ENCODE peak calls at places on chromosomes 16 and 17, in four cellular contexts. V is K562, H is Panc1, Z is HepG2. J is an unnamed sample.
A peak's percentile ranks its signal among the peaks of the same experiment; 100 is the strongest.

GRCh38 chr17:27974045-27974436 is 68.4 kb upstream of the NLK start:
- DNase-seq in H (no peak), V (no peak), Z (no peak), J (no peak)

GRCh38 chr16:82750078-82750477 is 123.3 kb downstream of the CDH13 start:
- DNase-seq in Z (no peak), H (no peak), V (no peak), J (no peak)

GRCh38 chr16:83390759-83391158 is 417.0 kb upstream of the HSBP1 start:
- DNase-seq in H (no peak), Z (no peak), V (no peak), J (no peak)

GRCh38 chr16:6573577-6573976 is 759.1 kb upstream of the RBFOX1 start:
- DNase-seq in H (no peak), V (no peak), Z (peak; percentile 2), J (no peak)

GRCh38 chr16:19299565-19299964 is 14.0 kb downstream of the CLEC19A start:
- DNase-seq in H (no peak), Z (no peak), V (no peak), J (no peak)

GRCh38 chr17:50184611-50185398 is 16.6 kb downstream of the COL1A1 start:
- DNase-seq in Z (no peak), V (peak; percentile 36), H (no peak), J (no peak)

GRCh38 chr16:88591577-88592021 is 21.4 kb downstream of the ZC3H18 start:
- DNase-seq in H (no peak), Z (no peak), V (no peak), J (no peak)

GRCh38 chr17:42463976-42464400 is 5.3 kb downstream of the ATP6V0A1 start:
- DNase-seq in H (no peak), V (no peak), Z (peak; percentile 84), J (no peak)

GRCh38 chr17:49995055-49995738 is at the start of gene DLX3:
- DNase-seq in V (no peak), Z (no peak), H (no peak), J (no peak)

GRCh38 chr17:74325743-74326379 is at the start of gene KIF19:
- DNase-seq in H (no peak), V (peak; percentile 94), Z (no peak), J (no peak)

GRCh38 chr16:19086322-19087199 is 19.1 kb downstream of the COQ7 start:
- DNase-seq in Z (peak; percentile 95), H (peak; percentile 89), V (peak; percentile 89), J (peak; percentile 90)

GRCh38 chr17:76879254-76879653 is 11.1 kb downstream of the MGAT5B start:
- DNase-seq in H (no peak), V (no peak), Z (no peak), J (no peak)

GRCh38 chr17:36657390-36657762 is 56.0 kb downstream of the MRM1 start:
- DNase-seq in V (no peak), H (no peak), Z (no peak), J (no peak)

GRCh38 chr16:61792194-61792904 is 243.9 kb downstream of the CDH8 start:
- DNase-seq in V (no peak), Z (no peak), H (peak; percentile 41), J (no peak)

GRCh38 chr17:48552453-48553189 is 7.7 kb upstream of the HOXB2 start:
- DNase-seq in H (no peak), Z (no peak), V (no peak), J (no peak)

GRCh38 chr17:43881758-43882505 is 25.4 kb downstream of the MPP2 start:
- DNase-seq in Z (no peak), H (no peak), V (peak; percentile 92), J (no peak)

GRCh38 chr17:8412089-8412488 is 14.5 kb upstream of the RNF222 start:
- DNase-seq in H (no peak), V (peak; percentile 43), Z (no peak), J (no peak)

GRCh38 chr16:79717324-79717848 is 116.8 kb upstream of the MAF start:
- DNase-seq in Z (no peak), H (no peak), V (no peak), J (no peak)

GRCh38 chr17:48254896-48255295 is 147.3 kb downstream of the SNX11 start:
- DNase-seq in Z (no peak), V (peak; percentile 42), H (no peak), J (no peak)

GRCh38 chr17:4001048-4001590 is 36.9 kb upstream of the ATP2A3 start:
- DNase-seq in Z (no peak), H (no peak), V (no peak), J (no peak)

GRCh38 chr16:56245197-56245596 is 53.9 kb downstream of the GNAO1 start:
- DNase-seq in H (no peak), Z (no peak), V (no peak), J (no peak)

GRCh38 chr16:88988980-88989791 is 12.2 kb upstream of the CBFA2T3 start:
- DNase-seq in H (no peak), Z (no peak), V (no peak), J (no peak)

GRCh38 chr17:78384479-78385175 is 6.2 kb downstream of the PGS1 start:
- DNase-seq in V (no peak), Z (no peak), H (no peak), J (no peak)

GRCh38 chr16:46822270-46822669 is 8.7 kb downstream of the C16orf87 start:
- DNase-seq in H (no peak), Z (no peak), V (no peak), J (no peak)

GRCh38 chr17:70588003-70588402 is 418.7 kb downstream of the KCNJ2 start:
- DNase-seq in V (no peak), H (no peak), Z (no peak), J (no peak)

GRCh38 chr17:9225305-9226101 is 204.2 kb downstream of the NTN1 start:
- DNase-seq in V (peak; percentile 10), Z (no peak), H (no peak), J (no peak)

GRCh38 chr17:32795339-32795979 is 81.5 kb downstream of the MYO1D start:
- DNase-seq in V (no peak), Z (no peak), H (no peak), J (no peak)

GRCh38 chr17:67528751-67529436 is 151.8 kb downstream of the PITPNC1 start:
- DNase-seq in H (peak; percentile 13), Z (peak; percentile 92), V (no peak), J (peak; percentile 84)

GRCh38 chr17:48559609-48560451 is 14.9 kb upstream of the HOXB2 start:
- DNase-seq in V (no peak), Z (no peak), H (no peak), J (no peak)

GRCh38 chr17:8939496-8940334 is 25.8 kb downstream of the PIK3R5 start:
- DNase-seq in V (no peak), H (no peak), Z (no peak), J (no peak)

GRCh38 chr17:77145635-77146632 is 5.2 kb downstream of the SEC14L1 start:
- DNase-seq in Z (peak; percentile 70), V (no peak), H (no peak), J (no peak)

GRCh38 chr16:81558444-81559175 is 114.0 kb downstream of the CMIP start:
- DNase-seq in V (peak; percentile 74), Z (peak; percentile 83), H (no peak), J (no peak)

GRCh38 chr16:71421911-71422310 is 19.9 kb downstream of the TLE7 start:
- DNase-seq in V (peak; percentile 71), Z (peak; percentile 58), H (no peak), J (peak; percentile 26)

GRCh38 chr17:47279062-47279801 is 25.6 kb downstream of the ITGB3 start:
- DNase-seq in V (peak; percentile 52), Z (no peak), H (no peak), J (no peak)

GRCh38 chr17:43570518-43570928 is 24.4 kb upstream of the ETV4 start:
- DNase-seq in Z (no peak), V (no peak), H (no peak), J (no peak)

GRCh38 chr17:35284955-35285354 is 42.1 kb downstream of the SLFN5 start:
- DNase-seq in Z (no peak), V (no peak), H (no peak), J (no peak)

GRCh38 chr16:13928644-13929043 is 8.7 kb downstream of the ERCC4 start:
- DNase-seq in H (no peak), Z (no peak), V (no peak), J (no peak)

GRCh38 chr16:13936596-13937081 is 16.7 kb downstream of the ERCC4 start:
- DNase-seq in V (no peak), Z (peak; percentile 36), H (no peak), J (no peak)

GRCh38 chr16:13926507-13926906 is 6.6 kb downstream of the ERCC4 start:
- DNase-seq in V (no peak), H (no peak), Z (no peak), J (no peak)

GRCh38 chr16:13935408-13935807 is 15.5 kb downstream of the ERCC4 start:
- DNase-seq in H (no peak), V (peak; percentile 49), Z (peak; percentile 34), J (no peak)

GRCh38 chr16:13931845-13932244 is 11.9 kb downstream of the ERCC4 start:
- DNase-seq in H (no peak), Z (no peak), V (peak; percentile 14), J (no peak)
- TF ChIP-seq TCF7L2 in H (no peak), Z (no peak), V (no peak), J (no peak)

GRCh38 chr16:3020604-3021448 is 658 bp downstream of the TNFRSF12A start:
- DNase-seq in V (peak; percentile 77), Z (peak; percentile 87), H (peak; percentile 69), J (peak; percentile 66)
- TF ChIP-seq TCF7L2 in V (no peak), Z (no peak), H (no peak), J (peak; percentile 44)

GRCh38 chr17:79951361-79952264 is 84.1 kb downstream of the TBC1D16 start:
- DNase-seq in V (no peak), H (no peak), Z (peak; percentile 47), J (no peak)
- TF ChIP-seq TCF7L2 in V (no peak), H (no peak), Z (no peak), J (no peak)

GRCh38 chr17:17919169-17920107 is 52.8 kb downstream of the TOM1L2 start:
- DNase-seq in Z (peak; percentile 75), V (peak; percentile 66), H (no peak), J (peak; percentile 54)

GRCh38 chr17:17924131-17924856 is 47.9 kb downstream of the TOM1L2 start:
- DNase-seq in Z (no peak), H (no peak), V (no peak), J (no peak)

GRCh38 chr17:17924857-17925250 is 47.3 kb downstream of the TOM1L2 start:
- DNase-seq in H (no peak), Z (no peak), V (no peak), J (no peak)

GRCh38 chr17:17922198-17922901 is 49.9 kb downstream of the TOM1L2 start:
- DNase-seq in H (no peak), V (no peak), Z (no peak), J (no peak)

DNA sequence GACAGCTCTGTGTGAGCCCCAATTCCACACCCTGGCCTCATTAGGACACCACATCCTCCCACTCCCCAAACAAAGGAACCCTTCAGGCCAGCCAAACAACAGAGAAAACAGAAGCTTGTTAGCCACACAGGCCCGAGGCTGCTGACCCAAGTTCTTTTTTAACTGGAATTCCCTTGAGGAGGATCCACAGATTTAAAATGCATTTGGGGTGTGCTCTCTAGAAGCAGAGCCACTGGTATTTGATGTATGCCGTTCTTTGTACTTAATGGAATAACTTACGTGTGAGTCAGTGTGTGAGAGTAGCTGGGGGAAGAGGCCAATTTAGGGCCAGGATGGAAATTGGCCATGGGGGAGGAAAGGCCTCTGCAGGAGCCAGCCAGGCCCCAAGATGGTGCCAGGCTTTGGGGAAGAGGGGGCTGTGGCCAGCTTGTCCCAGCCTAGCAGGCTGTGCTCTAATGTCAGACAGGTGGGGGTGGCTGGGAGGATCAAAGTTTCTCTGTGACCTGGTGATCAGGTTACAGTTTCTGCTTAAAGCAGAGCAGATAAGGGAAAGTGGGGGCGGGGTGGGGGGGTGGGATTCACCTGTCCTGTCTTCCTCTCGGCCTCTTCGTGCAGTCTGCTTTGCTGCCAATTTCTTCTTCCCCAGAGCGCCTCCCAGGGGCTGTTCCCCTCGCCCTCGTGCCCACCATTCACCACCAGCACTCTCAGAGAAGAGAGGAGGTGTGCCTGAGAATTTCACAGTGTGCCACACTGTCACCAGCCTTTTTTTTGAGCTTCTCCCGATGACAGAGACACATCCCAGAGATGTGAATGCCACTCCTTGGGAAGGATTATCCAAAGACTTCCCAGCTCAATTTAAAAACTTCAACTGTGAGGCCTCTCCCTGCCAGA is 50.8 kb downstream of the TOM1L2 start:
- DNase-seq in V (peak; percentile 54), H (no peak), Z (peak; percentile 89), J (peak; percentile 89)
- TF ChIP-seq TCF7L2 in V (no peak), H (peak; percentile 90), Z (no peak), J (peak; percentile 96)

J was measured in HCT116.